ENCODE peak calls at places on chromosome 12, in five cellular contexts. R is HepG2, U is GM23338, I is A549, O is K562. X is an unnamed sample.
A peak's percentile ranks its signal among the peaks of the same experiment; 100 is the strongest.

GRCh38 chr12:59459966-59460365 is 135.9 kb upstream of the SLC16A7 start:
- DNase-seq in R (no peak), U (peak; percentile 11), I (no peak), O (no peak), X (no peak)

GRCh38 chr12:75953312-75953906 is 78.2 kb downstream of the PHLDA1 start:
- DNase-seq in R (no peak), U (no peak), I (peak; percentile 72), O (no peak), X (no peak)

GRCh38 chr12:3313655-3314305 is 177.2 kb upstream of the PRMT8 start:
- DNase-seq in R (peak; percentile 40), U (peak; percentile 63), I (peak; percentile 52), O (peak; percentile 15), X (no peak)

GRCh38 chr12:28390716-28391452 is 200.6 kb downstream of the CCDC91 start:
- DNase-seq in R (no peak), U (no peak), I (no peak), O (no peak), X (no peak)

GRCh38 chr12:111780166-111780565 is 13.4 kb downstream of the ALDH2 start:
- DNase-seq in R (no peak), U (no peak), I (no peak), O (no peak), X (no peak)

GRCh38 chr12:63889236-63889635 is 44.7 kb downstream of the SRGAP1 start:
- DNase-seq in R (no peak), U (no peak), I (peak; percentile 39), O (no peak), X (no peak)

GRCh38 chr12:105106621-105107020 is 910 bp upstream of the WASHC4 start:
- DNase-seq in R (no peak), U (no peak), I (no peak), O (no peak), X (no peak)

GRCh38 chr12:108302471-108303311 is 36.4 kb downstream of the CMKLR1 start:
- DNase-seq in R (peak; percentile 84), U (peak; percentile 83), I (no peak), O (no peak), X (no peak)

GRCh38 chr12:113127791-113128199 is 7.8 kb downstream of the RASAL1 start:
- DNase-seq in R (no peak), U (no peak), I (no peak), O (no peak), X (no peak)

GRCh38 chr12:49040364-49040855 is 20.2 kb downstream of the KMT2D start:
- DNase-seq in R (no peak), U (no peak), I (no peak), O (no peak), X (no peak)

GRCh38 chr12:49037111-49037946 is 18.8 kb upstream of the PRKAG1 start:
- DNase-seq in R (no peak), U (no peak), I (no peak), O (no peak), X (no peak)

GRCh38 chr12:49039421-49040363 is 20.9 kb downstream of the KMT2D start:
- DNase-seq in R (no peak), U (no peak), I (no peak), O (no peak), X (no peak)

GRCh38 chr12:49037947-49038237 is 19.3 kb upstream of the PRKAG1 start:
- DNase-seq in R (no peak), U (no peak), I (no peak), O (no peak), X (no peak)

GRCh38 chr12:49038291-49038955 is 19.8 kb upstream of the PRKAG1 start:
- DNase-seq in R (no peak), U (no peak), I (no peak), O (no peak), X (no peak)
- TF ChIP-seq JUNB in R (no peak), U (no peak), I (no peak), O (no peak), X (no peak)

GRCh38 chr12:53180270-53180930 is at the start of the genes CSAD and ZNF740:
- DNase-seq in R (peak; percentile 95), U (peak; percentile 98), I (peak; percentile 98), O (peak; percentile 97), X (peak; percentile 91)
- TF ChIP-seq JUNB in R (no peak), U (no peak), I (no peak), O (no peak), X (no peak)

GRCh38 chr12:73906757-73907156 is 630.9 kb upstream of the ATXN7L3B start:
- DNase-seq in R (no peak), U (peak; percentile 17), I (no peak), O (no peak), X (no peak)
- TF ChIP-seq JUNB in R (no peak), U (no peak), I (no peak), O (no peak), X (no peak)

GRCh38 chr12:40105265-40105514 is 691 bp downstream of the SLC2A13 start:
- DNase-seq in R (no peak), U (no peak), I (no peak), O (no peak), X (no peak)
- TF ChIP-seq JUNB in R (no peak), U (no peak), I (no peak), O (no peak), X (no peak)

GRCh38 chr12:115457798-115458197 is 773.8 kb upstream of the TBX3 start:
- DNase-seq in R (no peak), U (no peak), I (no peak), O (no peak), X (no peak)

GRCh38 chr12:115455268-115455681 is 771.3 kb upstream of the TBX3 start:
- DNase-seq in R (peak; percentile 63), U (no peak), I (no peak), O (no peak), X (no peak)

GRCh38 chr12:115452751-115453281 is 768.8 kb upstream of the TBX3 start:
- DNase-seq in R (no peak), U (peak; percentile 48), I (no peak), O (no peak), X (no peak)

GRCh38 chr12:115461401-115461800 is 777.4 kb upstream of the TBX3 start:
- DNase-seq in R (no peak), U (no peak), I (no peak), O (no peak), X (no peak)

DNA sequence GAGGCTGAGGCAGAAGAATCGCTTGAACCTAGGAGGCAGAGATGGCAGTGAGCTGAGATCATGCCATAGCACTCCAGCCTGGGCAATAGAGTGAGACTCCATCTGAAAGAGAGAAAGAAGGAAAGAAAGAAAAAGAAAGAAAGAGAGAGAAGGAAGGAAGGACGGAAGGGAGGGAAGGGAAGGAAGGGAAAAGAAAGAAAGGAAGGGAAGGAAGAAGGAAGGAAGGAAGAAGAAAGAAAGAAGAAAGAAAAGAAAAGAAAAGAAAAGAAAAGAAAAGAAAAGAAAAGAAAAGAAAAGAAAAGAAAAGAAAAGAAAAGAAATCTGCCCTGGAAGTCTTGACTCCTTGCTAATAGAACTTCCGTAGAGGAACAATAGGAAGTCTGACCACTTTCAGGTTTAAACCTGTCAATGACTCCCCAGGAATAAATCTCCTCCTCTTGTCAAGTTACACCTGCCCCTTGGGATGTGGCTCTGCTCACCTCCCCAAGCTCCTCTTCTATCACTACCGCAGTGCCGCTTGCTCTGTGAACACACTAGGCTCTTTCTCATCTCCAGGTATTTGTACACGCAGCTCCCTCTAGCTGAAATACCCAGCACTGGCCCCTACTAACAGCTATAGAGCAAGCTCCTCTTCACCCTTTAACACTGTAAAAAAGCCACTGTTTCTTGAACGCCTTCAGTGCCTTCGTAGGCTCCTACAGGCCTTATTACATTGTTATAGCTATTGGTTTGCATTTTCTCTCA is 773.1 kb upstream of the TBX3 start:
- DNase-seq in R (peak; percentile 71), U (peak; percentile 86), I (peak; percentile 28), O (no peak), X (no peak)
- TF ChIP-seq JUNB in R (no peak), U (no peak), I (no peak), O (no peak), X (no peak)

GRCh38 chr12:50509009-50509663 is 4.4 kb downstream of the DIP2B start:
- DNase-seq in R (peak; percentile 61), U (no peak), I (no peak), O (no peak), X (no peak)
- TF ChIP-seq JUNB in R (no peak), U (no peak), I (no peak), O (no peak), X (no peak)

GRCh38 chr12:121989266-121989950 is 32.3 kb upstream of the BCL7A start:
- DNase-seq in R (no peak), U (no peak), I (no peak), O (no peak), X (no peak)

GRCh38 chr12:121990692-121991603 is 30.7 kb upstream of the BCL7A start:
- DNase-seq in R (no peak), U (no peak), I (no peak), O (no peak), X (peak; percentile 86)

GRCh38 chr12:121996050-121996944 is 25.4 kb upstream of the BCL7A start:
- DNase-seq in R (peak; percentile 40), U (no peak), I (no peak), O (peak; percentile 11), X (no peak)

GRCh38 chr12:121989951-121990647 is 31.6 kb upstream of the BCL7A start:
- DNase-seq in R (no peak), U (no peak), I (no peak), O (no peak), X (no peak)

DNA sequence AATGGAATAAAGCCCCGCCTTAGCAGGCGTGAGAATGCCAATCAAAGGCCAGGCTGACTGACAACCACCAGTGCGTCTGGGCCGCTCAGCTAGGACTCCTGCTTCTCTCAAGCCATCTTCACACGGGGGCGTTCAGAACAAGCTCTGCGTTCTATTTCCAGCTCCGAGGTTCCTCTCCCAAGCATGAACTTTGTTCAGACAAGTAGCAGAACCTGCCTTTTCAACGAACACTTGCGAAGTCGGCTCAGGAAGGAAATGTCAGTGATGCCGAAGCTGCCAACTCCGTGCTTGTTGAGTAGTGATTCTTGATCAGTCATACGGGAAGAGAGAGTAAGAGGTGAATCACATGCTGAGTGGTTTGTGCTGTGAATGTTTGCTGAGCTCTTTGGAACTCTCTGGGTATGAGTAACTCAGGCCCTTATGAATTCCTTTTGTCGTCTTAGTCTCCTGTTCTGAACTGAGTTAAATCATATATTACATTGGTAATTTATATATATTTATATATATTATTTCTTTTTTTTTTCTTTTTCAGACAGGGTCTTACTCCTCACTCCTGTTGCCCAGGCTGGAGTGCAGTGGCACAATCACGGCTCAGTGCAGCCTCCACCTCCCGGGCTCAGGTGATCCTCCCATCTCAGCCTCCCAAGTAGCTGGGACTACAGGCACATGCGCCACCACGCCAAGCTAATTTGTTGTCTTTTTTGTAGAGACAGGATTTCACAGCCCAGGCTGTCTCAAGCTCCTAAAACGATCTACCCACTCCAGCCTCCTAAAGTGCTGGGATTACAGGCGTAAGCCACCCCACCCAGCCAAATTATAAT is 29.4 kb upstream of the BCL7A start:
- DNase-seq in R (peak; percentile 39), U (no peak), I (peak; percentile 91), O (no peak), X (peak; percentile 96)
- TF ChIP-seq JUNB in R (no peak), U (no peak), I (peak; percentile 55), O (no peak), X (peak; percentile 98)

DNA sequence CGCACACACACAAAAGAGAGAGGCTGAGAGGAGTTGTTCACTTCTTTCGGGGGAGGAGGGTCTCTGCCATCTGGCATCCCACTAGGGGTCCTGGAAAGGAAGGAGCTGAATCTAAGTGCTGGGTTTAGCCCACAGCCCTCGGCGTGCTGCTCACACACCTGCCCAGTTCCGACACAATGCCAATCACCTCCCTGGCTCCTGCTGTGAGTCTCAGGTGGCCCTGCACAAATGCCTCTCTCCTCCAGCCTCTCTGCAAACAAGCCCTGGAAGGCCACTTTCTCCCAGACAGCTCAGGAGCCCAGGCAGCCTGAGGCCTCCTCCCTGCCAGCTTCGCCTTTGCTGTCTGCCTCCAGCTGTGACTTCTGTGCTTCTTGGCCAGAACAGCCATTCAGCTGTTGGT is 51.2 kb downstream of the SMIM41 start:
- DNase-seq in R (no peak), U (peak; percentile 46), I (no peak), O (no peak), X (no peak)
- TF ChIP-seq JUNB in R (no peak), U (no peak), I (no peak), O (no peak), X (no peak)